ENCODE peak calls at places on chromosome 17, in eight cellular contexts. J, V, C, X, K, D, M and I are unnamed samples.

GRCh38 chr17:9802294-9802693 is 10.9 kb upstream of the DHRS7C start:
- DNase-seq in J (no peak), V (no peak), C (no peak), X (no peak), K (no peak), D (no peak), M (no peak), I (no peak)

GRCh38 chr17:40341808-40342574 is 22.5 kb downstream of the GJD3 start:
- DNase-seq in J (peak; percentile 25), V (no peak), C (no peak), X (no peak), K (no peak), D (peak; percentile 59), M (peak; percentile 78), I (no peak)

GRCh38 chr17:57377094-57377493 is 120.8 kb downstream of the MSI2 start:
- DNase-seq in J (no peak), V (no peak), C (no peak), X (no peak), K (no peak), D (no peak), M (no peak), I (no peak)

GRCh38 chr17:29546834-29547233 is 20.0 kb downstream of the ABHD15 start:
- DNase-seq in J (no peak), V (no peak), C (no peak), X (no peak), K (no peak), D (no peak), M (no peak), I (no peak)

GRCh38 chr17:32877164-32877764 is 340 bp upstream of the MYO1D start:
- DNase-seq in J (peak; percentile 90), V (peak; percentile 80), C (peak; percentile 97), X (peak; percentile 67), K (peak; percentile 92), D (peak; percentile 93), M (peak; percentile 97), I (peak; percentile 94)

GRCh38 chr17:586920-587319 is 127.7 kb downstream of the VPS53 start:
- DNase-seq in J (no peak), V (no peak), C (no peak), X (no peak), K (no peak), D (no peak), M (no peak), I (no peak)

GRCh38 chr17:75032896-75033294 is 13.9 kb downstream of the ATP5PD start:
- DNase-seq in J (no peak), V (no peak), C (no peak), X (no peak), K (no peak), D (peak; percentile 55), M (no peak), I (no peak)

GRCh38 chr17:76474238-76474637 is 6.8 kb downstream of the AANAT start:
- DNase-seq in J (no peak), V (no peak), C (no peak), X (no peak), K (no peak), D (no peak), M (no peak), I (no peak)

GRCh38 chr17:50585346-50585745 is 24.8 kb downstream of the CACNA1G start:
- DNase-seq in J (no peak), V (no peak), C (no peak), X (no peak), K (no peak), D (no peak), M (no peak), I (no peak)

GRCh38 chr17:17422641-17423040 is 54.2 kb upstream of the MED9 start:
- DNase-seq in J (no peak), V (no peak), C (no peak), X (no peak), K (no peak), D (no peak), M (no peak), I (no peak)

GRCh38 chr17:48241770-48242497 is 134.4 kb downstream of the SNX11 start:
- DNase-seq in J (no peak), V (no peak), C (no peak), X (no peak), K (no peak), D (no peak), M (no peak), I (no peak)

GRCh38 chr17:56594528-56595418 is 1.3 kb downstream of the NOG start:
- DNase-seq in J (peak; percentile 37), V (peak; percentile 4), C (no peak), X (peak; percentile 48), K (peak; percentile 55), D (no peak), M (peak; percentile 50), I (no peak)

GRCh38 chr17:80504671-80505413 is 28.4 kb upstream of the NPTX1 start:
- DNase-seq in J (no peak), V (no peak), C (no peak), X (no peak), K (no peak), D (no peak), M (no peak), I (no peak)